ENCODE peak calls at places on chromosomes 12 and 14, in four cellular contexts. L is sigmoid colon, I is PC-3, K is DND-41. M is an unnamed sample.

GRCh38 chr14:68506021-68506644 is 286.7 kb downstream of the ZFP36L1 start:
- DNase-seq in L (peak; percentile 79), I (peak; percentile 71), K (no peak), M (peak; percentile 69)

GRCh38 chr12:112380663-112381420 is 1.4 kb downstream of the HECTD4 start:
- DNase-seq in L (no peak), I (peak; percentile 38), K (no peak), M (no peak)

GRCh38 chr12:130263025-130263424 is 74.7 kb upstream of the PIWIL1 start:
- DNase-seq in K (no peak), I (no peak), L (no peak), M (no peak)

GRCh38 chr14:55772521-55772920 is 192.5 kb downstream of the KTN1 start:
- DNase-seq in K (no peak), I (no peak), L (no peak), M (no peak)

GRCh38 chr14:61329478-61330051 is 8.2 kb downstream of the PRKCH start:
- DNase-seq in I (no peak), L (no peak), K (no peak), M (no peak)

GRCh38 chr12:29158364-29158763 is 9.3 kb downstream of the FAR2 start:
- DNase-seq in L (no peak), I (no peak), K (no peak), M (no peak)

GRCh38 chr14:68217891-68218290 is 398.3 kb downstream of the RAD51B start:
- DNase-seq in I (no peak), L (no peak), K (no peak), M (no peak)

GRCh38 chr14:37720131-37720530 is 124.7 kb downstream of the TTC6 start:
- DNase-seq in L (no peak), I (no peak), K (no peak), M (no peak)

GRCh38 chr14:29216316-29216715 is 449.7 kb downstream of the FOXG1 start:
- DNase-seq in I (no peak), K (no peak), L (no peak), M (no peak)

GRCh38 chr14:23053426-23053825 is 3.9 kb downstream of the CDH24 start:
- DNase-seq in I (no peak), K (no peak), L (no peak), M (peak; percentile 53)

GRCh38 chr12:84056-84455 is 17.5 kb downstream of the IQSEC3 start:
- DNase-seq in L (no peak), K (no peak), I (no peak), M (no peak)

GRCh38 chr14:58171090-58171489 is 19.1 kb upstream of the ARMH4 start:
- DNase-seq in I (peak; percentile 99), K (peak; percentile 82), L (peak; percentile 74), M (peak; percentile 82)

GRCh38 chr12:124136796-124137195 is 158.1 kb upstream of the RFLNA start:
- DNase-seq in I (no peak), L (no peak), K (no peak), M (no peak)

GRCh38 chr14:102629011-102629444 is 36.6 kb downstream of the RCOR1 start:
- DNase-seq in L (no peak), I (no peak), K (no peak), M (no peak)

GRCh38 chr14:54712371-54712998 is 145.6 kb downstream of the SAMD4A start:
- DNase-seq in L (no peak), K (no peak), I (peak; percentile 62), M (no peak)

GRCh38 chr12:30794020-30794419 is 39.3 kb upstream of the CAPRIN2 start:
- DNase-seq in L (no peak), I (peak; percentile 31), K (no peak), M (no peak)
- H3K27ac ChIP-seq in L (no peak overlapping the region), I (peak overlapping the region; percentile 100), K (no peak overlapping the region), M (no peak overlapping the region)

DNA sequence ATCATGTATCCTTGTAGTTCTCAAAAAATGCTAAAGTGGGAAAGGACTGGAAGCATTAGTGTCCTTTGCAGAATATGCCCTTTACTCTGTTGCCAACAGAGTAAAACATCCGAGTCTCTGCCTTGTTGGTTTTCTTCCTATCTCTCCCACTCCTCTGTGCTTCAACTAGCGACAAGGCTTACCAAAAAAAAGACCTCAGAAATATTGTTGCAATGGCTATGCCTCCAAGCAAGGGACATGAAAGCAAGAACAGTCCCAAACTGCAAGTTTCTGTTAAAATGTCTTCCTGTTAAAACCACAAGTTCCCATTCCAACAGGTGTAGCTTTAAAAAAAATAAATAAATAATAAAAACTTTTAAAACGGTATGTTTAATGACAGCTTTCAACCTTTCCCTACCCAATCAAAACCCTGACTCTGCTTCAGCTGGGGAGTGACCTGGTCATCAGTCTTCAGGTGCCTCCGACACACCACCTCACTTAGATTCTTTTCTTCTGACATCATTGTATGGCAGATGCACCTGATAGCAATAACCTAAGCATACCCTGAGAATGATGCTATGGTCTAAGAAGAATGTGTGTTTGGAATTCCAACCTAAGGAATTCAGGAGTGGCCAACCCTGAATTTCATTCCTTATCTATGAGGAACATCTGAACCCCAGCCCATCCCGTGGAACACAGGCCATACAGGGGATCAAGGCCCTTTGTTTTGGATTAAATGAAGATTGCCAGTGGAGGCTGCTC is 81.0 kb downstream of the RPS29 start:
- DNase-seq in I (peak; percentile 97), K (peak; percentile 35), L (no peak), M (no peak)
- H3K27ac ChIP-seq in I (peak overlapping the region; percentile 65), K (peak overlapping the region; percentile 48), L (no peak overlapping the region), M (no peak overlapping the region)

GRCh38 chr12:109939504-109939903 is 39.4 kb downstream of the TCHP start:
- DNase-seq in I (no peak), K (no peak), L (no peak), M (no peak)
- H3K27ac ChIP-seq in I (no peak overlapping the region), K (no peak overlapping the region), L (no peak overlapping the region), M (no peak overlapping the region)

GRCh38 chr12:3998397-3998796 is 125.2 kb upstream of the PARP11 start:
- DNase-seq in L (no peak), I (no peak), K (no peak), M (no peak)
- H3K27ac ChIP-seq in L (no peak overlapping the region), I (no peak overlapping the region), K (no peak overlapping the region), M (no peak overlapping the region)

GRCh38 chr12:108826115-108826806 is 31.1 kb downstream of the SSH1 start:
- DNase-seq in L (peak; percentile 88), K (no peak), I (no peak), M (no peak)
- H3K27ac ChIP-seq in L (peak overlapping the region; percentile 79), K (no peak overlapping the region), I (no peak overlapping the region), M (peak overlapping the region; percentile 86)

GRCh38 chr14:105471823-105472495 is 2.7 kb upstream of the CRIP2 start:
- DNase-seq in K (no peak), I (no peak), L (no peak), M (no peak)

GRCh38 chr14:105468621-105469241 is 5.9 kb upstream of the CRIP2 start:
- DNase-seq in K (no peak), L (no peak), I (no peak), M (no peak)

GRCh38 chr14:105469456-105470162 is 5.0 kb upstream of the CRIP2 start:
- DNase-seq in L (no peak), I (no peak), K (no peak), M (no peak)

GRCh38 chr14:105470812-105471771 is 3.5 kb upstream of the CRIP2 start:
- DNase-seq in L (no peak), I (no peak), K (no peak), M (no peak)

DNA sequence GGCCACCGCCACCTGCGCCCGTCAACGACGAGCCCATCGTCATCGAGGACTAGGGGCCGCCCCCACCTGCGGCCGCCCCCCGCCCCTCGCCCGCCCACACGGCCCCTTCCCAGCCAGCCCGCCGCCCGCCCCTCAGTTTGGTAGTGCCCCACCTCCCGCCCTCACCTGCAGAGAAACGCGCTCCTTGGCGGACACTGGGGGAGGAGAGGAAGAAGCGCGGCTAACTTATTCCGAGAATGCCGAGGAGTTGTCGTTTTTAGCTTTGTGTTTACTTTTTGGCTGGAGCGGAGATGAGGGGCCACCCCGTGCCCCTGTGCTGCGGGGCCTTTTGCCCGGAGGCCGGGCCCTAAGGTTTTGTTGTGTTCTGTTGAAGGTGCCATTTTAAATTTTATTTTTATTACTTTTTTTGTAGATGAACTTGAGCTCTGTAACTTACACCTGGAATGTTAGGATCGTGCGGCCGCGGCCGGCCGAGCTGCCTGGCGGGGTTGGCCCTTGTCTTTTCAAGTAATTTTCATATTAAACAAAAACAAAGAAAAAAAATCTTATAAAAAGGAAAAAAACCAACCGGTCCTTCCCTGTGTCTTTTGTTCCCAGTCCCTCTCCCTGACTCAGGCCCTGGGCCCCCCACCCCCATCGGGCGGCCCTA is 4.3 kb upstream of the CRIP2 start:
- DNase-seq in K (no peak), I (no peak), L (no peak), M (no peak)
- H3K27ac ChIP-seq in K (no peak overlapping the region), I (no peak overlapping the region), L (no peak overlapping the region), M (peak overlapping the region; percentile 3)

DNA sequence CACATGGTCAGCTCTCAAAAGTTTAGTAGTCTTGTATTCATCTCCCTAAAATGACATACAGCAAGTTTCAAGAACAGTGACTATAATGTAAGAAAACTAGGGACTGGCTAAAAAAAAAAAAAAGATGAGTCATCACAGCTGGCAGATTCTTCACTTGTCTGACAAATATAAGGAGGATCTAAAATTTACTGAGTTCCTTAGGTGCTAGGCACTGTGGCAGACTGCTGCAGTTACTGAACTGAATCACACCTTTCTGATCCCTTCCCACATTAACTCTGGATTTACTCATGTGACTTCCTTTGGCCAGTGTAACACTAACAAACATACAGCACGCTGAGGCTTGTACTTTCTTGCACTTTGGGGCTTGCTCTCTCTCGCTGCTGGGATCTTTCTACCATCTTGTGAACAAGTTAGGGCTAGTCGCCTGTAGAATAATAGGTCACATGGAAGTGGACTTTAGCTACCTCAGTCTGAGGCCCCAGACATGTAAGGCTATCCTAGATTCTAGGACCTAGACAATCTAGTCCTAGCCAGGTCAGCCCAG is 32.1 kb downstream of the BAZ1A start:
- DNase-seq in L (no peak), K (no peak), I (peak; percentile 60), M (no peak)
- H3K27ac ChIP-seq in L (no peak overlapping the region), K (no peak overlapping the region), I (no peak overlapping the region), M (peak overlapping the region; percentile 43)